ENCODE peak calls at places on chromosomes 7 and 10, in eight cellular contexts. M is psoas muscle; B is T-helper 2 cell; W is cardiac muscle cell; N is iPS DF 6.9; R is transverse colon; S is NCI-H1048; Z is stimulated activated naive CD4-positive, alpha-beta T cell. F is an unnamed sample.

GRCh38 chr10:3622845-3623621 is 162.0 kb downstream of the KLF6 start:
- DNase-seq in B (no peak), N (no peak), Z (no peak), S (no peak), W (peak), R (no peak), M (no peak), F (no peak)

GRCh38 chr7:27661776-27662489 is 750 bp downstream of the HIBADH start:
- DNase-seq in M (no peak), Z (no peak), W (peak), B (peak), N (no peak), R (peak), S (no peak), F (no peak)

GRCh38 chr10:36023939-36024338 is 381.8 kb upstream of the FZD8 start:
- DNase-seq in N (no peak), M (no peak), S (no peak), Z (no peak), R (no peak), W (peak), B (no peak), F (peak)

GRCh38 chr7:133484135-133484534 is 231.3 kb downstream of the EXOC4 start:
- DNase-seq in B (peak), S (no peak), W (peak), M (no peak), N (no peak), Z (no peak), R (no peak), F (no peak)

GRCh38 chr7:69845721-69846495 is 247.6 kb downstream of the AUTS2 start:
- DNase-seq in S (no peak), W (no peak), B (no peak), M (no peak), R (no peak), Z (no peak), N (no peak), F (no peak)

GRCh38 chr10:103594326-103594725 is 100.8 kb downstream of the NEURL1 start:
- DNase-seq in Z (no peak), S (no peak), W (no peak), N (no peak), B (no peak), R (no peak), M (peak), F (no peak)

GRCh38 chr7:75064801-75065200 is 8.8 kb downstream of the RCC1L start:
- DNase-seq in Z (no peak), N (no peak), M (peak), S (no peak), B (no peak), R (no peak), W (no peak), F (no peak)

GRCh38 chr10:120997313-120998102 is 146.3 kb downstream of the WDR11 start:
- DNase-seq in B (no peak), Z (no peak), R (no peak), N (no peak), W (no peak), M (no peak), S (no peak), F (no peak)

GRCh38 chr7:30923774-30924413 is 12.2 kb downstream of the AQP1 start:
- DNase-seq in M (no peak), S (no peak), N (no peak), Z (no peak), B (no peak), R (peak), W (no peak), F (no peak)

GRCh38 chr7:17532861-17533404 is 234.5 kb downstream of the AHR start:
- DNase-seq in R (no peak), Z (no peak), W (peak), S (no peak), B (no peak), M (no peak), N (no peak), F (no peak)

GRCh38 chr10:59575269-59575668 is 134.4 kb downstream of the SLC16A9 start:
- DNase-seq in S (no peak), Z (no peak), R (no peak), M (no peak), B (no peak), W (no peak), N (no peak), F (no peak)

GRCh38 chr7:44081266-44081748 is 1.0 kb downstream of the POLM start:
- DNase-seq in N (no peak), W (no peak), B (peak), Z (no peak), M (peak), R (no peak), S (no peak), F (no peak)

GRCh38 chr7:158824028-158824427 is 5.3 kb downstream of the ESYT2 start:
- DNase-seq in N (no peak), R (peak), W (peak), B (peak), S (no peak), Z (no peak), M (no peak), F (no peak)

GRCh38 chr10:84762754-84763394 is 434.5 kb downstream of the CCSER2 start:
- DNase-seq in W (no peak), B (no peak), R (no peak), S (no peak), M (no peak), Z (no peak), N (no peak), F (no peak)

GRCh38 chr7:24713039-24713793 is 44.0 kb downstream of the GSDME start:
- DNase-seq in S (no peak), R (no peak), N (no peak), M (no peak), B (no peak), W (no peak), Z (no peak), F (no peak)

GRCh38 chr7:64874562-64875250 is 28.4 kb upstream of the ZNF273 start:
- DNase-seq in R (no peak), W (no peak), M (no peak), S (no peak), N (no peak), B (no peak), Z (no peak), F (no peak)